ENCODE peak calls at places on chromosomes 4 and X, in four cellular contexts. P, B, D and Z are unnamed samples.

GRCh38 chr4:111494971-111495370 is 650.3 kb upstream of the FAM241A start:
- DNase-seq in P (no peak), B (no peak), D (no peak), Z (no peak)

GRCh38 chr4:78951862-78952472 is 12.7 kb upstream of the PAQR3 start:
- DNase-seq in P (no peak), B (no peak), D (no peak), Z (no peak)

GRCh38 chrX:108437789-108438623 is at the start of gene COL4A6:
- DNase-seq in P (no peak), B (peak; percentile 5), D (no peak), Z (no peak)

GRCh38 chr4:137768196-137768595 is 235.9 kb upstream of the PCDH18 start:
- DNase-seq in P (no peak), B (no peak), D (no peak), Z (no peak)

GRCh38 chr4:38896940-38897339 is 29.3 kb downstream of the FAM114A1 start:
- DNase-seq in P (no peak), B (no peak), D (no peak), Z (no peak)

GRCh38 chr4:23384741-23385140 is 505.1 kb downstream of the PPARGC1A start:
- DNase-seq in P (no peak), B (no peak), D (no peak), Z (peak; percentile 44)

GRCh38 chr4:162241857-162242256 is 78.1 kb upstream of the FSTL5 start:
- DNase-seq in P (no peak), B (no peak), D (no peak), Z (no peak)

GRCh38 chr4:113327513-113327912 is 278.1 kb downstream of the ANK2 start:
- DNase-seq in P (no peak), B (no peak), D (no peak), Z (no peak)

GRCh38 chr4:20422398-20422797 is 170.7 kb downstream of the SLIT2 start:
- DNase-seq in P (no peak), B (peak; percentile 8), D (peak; percentile 50), Z (peak; percentile 9)

GRCh38 chr4:76704133-76704881 is 193.6 kb downstream of the SOWAHB start:
- DNase-seq in P (no peak), B (no peak), D (peak; percentile 56), Z (peak; percentile 28)

GRCh38 chr4:139825523-139826014 is 159.9 kb downstream of the MGST2 start:
- DNase-seq in P (no peak), B (no peak), D (no peak), Z (no peak)

GRCh38 chrX:154411981-154412340 is 622 bp downstream of the TAFAZZIN start:
- DNase-seq in P (no peak), B (peak; percentile 62), D (peak; percentile 44), Z (peak; percentile 68)

GRCh38 chr4:140249351-140249750 is 95.4 kb upstream of the MAML3 start:
- DNase-seq in P (no peak), B (no peak), D (no peak), Z (no peak)

GRCh38 chrX:68196939-68197791 is 236.1 kb downstream of the OPHN1 start:
- DNase-seq in P (no peak), B (peak; percentile 19), D (peak; percentile 21), Z (peak; percentile 5)

GRCh38 chr4:151266542-151266941 is 10.4 kb upstream of the PRSS48 start:
- DNase-seq in P (no peak), B (no peak), D (no peak), Z (no peak)

GRCh38 chr4:11106190-11106589 is 322.5 kb downstream of the HS3ST1 start:
- DNase-seq in P (no peak), B (no peak), D (no peak), Z (no peak)

GRCh38 chr4:101621120-101621519 is 169.4 kb upstream of the BANK1 start:
- DNase-seq in P (no peak), B (no peak), D (no peak), Z (no peak)

GRCh38 chrX:18377802-18378201 is 23.3 kb upstream of the SCML2 start:
- DNase-seq in P (no peak), B (no peak), D (peak; percentile 28), Z (peak; percentile 4)

GRCh38 chr4:185115827-185116232 is 27.2 kb upstream of the SLC25A4 start:
- DNase-seq in P (no peak), B (peak; percentile 83), D (peak; percentile 86), Z (no peak)

GRCh38 chr4:168648929-168649328 is 152.1 kb downstream of the PALLD start:
- DNase-seq in P (no peak), B (no peak), D (no peak), Z (peak; percentile 57)

GRCh38 chr4:78529569-78530209 is 21.9 kb upstream of the ANXA3 start:
- DNase-seq in P (no peak), B (no peak), D (no peak), Z (no peak)

GRCh38 chrX:103063191-103063845 is 653 bp downstream of the BEX1 start:
- DNase-seq in P (no peak), B (no peak), D (peak; percentile 36), Z (peak; percentile 9)

GRCh38 chr4:74112399-74113090 is 13.6 kb upstream of the CXCL2 start:
- DNase-seq in P (no peak), B (no peak), D (no peak), Z (peak; percentile 45)

GRCh38 chrX:11010476-11010875 is 100.7 kb upstream of the HCCS start:
- DNase-seq in P (no peak), B (no peak), D (no peak), Z (peak; percentile 14)

GRCh38 chrX:371907-372306 is 14.8 kb downstream of the PPP2R3B start:
- DNase-seq in P (no peak), B (no peak), D (no peak), Z (no peak)

GRCh38 chrX:369563-370101 is 17.1 kb downstream of the PPP2R3B start:
- DNase-seq in P (no peak), B (no peak), D (no peak), Z (no peak)

GRCh38 chrX:370244-370962 is 16.3 kb downstream of the PPP2R3B start:
- DNase-seq in P (no peak), B (peak; percentile 29), D (no peak), Z (no peak)

GRCh38 chrX:372856-373640 is 13.7 kb downstream of the PPP2R3B start:
- DNase-seq in P (no peak), B (no peak), D (no peak), Z (no peak)

DNA sequence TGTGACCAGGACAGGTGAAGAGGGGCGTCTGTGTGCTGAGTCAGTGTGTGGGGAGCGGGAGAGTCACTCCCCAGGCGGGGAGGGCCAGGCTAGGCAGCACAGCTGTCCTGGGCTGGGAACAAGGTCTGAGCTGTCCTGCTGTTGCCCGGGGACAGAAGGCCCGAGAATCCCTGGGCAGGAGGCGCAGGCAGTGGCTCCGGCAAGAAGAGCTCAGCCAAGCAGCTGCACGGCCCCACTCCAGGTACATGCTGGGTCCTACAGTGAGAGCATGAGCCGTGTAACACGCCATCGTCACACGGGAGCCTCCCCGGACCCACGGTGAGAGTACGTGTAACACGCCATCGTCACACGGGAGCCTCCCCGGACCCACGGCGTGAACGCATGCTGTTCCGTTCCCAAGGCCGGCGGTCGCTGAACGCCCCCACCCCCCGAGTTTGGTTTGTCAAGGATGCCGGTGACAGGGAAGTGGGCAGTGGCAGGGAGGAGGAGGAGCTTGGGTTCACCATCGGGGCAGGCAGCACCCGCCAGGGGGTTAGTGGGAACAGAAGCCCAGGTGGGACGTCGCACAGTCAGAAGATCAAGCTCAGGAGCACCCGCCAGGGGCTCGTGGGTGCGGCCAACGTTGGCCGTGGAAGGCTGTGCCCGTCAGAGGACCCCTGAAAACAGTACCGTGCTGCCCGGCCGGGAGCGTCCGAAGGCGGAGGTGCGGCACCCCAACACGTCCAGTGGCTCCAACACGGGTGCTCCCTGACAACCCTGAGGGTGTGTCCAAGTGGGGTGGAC is 15.6 kb downstream of the PPP2R3B start:
- DNase-seq in P (no peak), B (no peak), D (no peak), Z (no peak)
- H3K4me3 ChIP-seq in P (no peak overlapping the region), B (peak overlapping the region; percentile 12), D (no peak overlapping the region), Z (no peak overlapping the region)

GRCh38 chr4:2024683-2025082 is 15.9 kb upstream of the NELFA start:
- DNase-seq in P (no peak), B (no peak), D (no peak), Z (no peak)
- H3K27me3 ChIP-seq in P (no peaks in the 10 kb centered on the region), B (no peaks in the 10 kb centered on the region), D (no peaks in the 10 kb centered on the region), Z (no peaks in the 10 kb centered on the region)

GRCh38 chrX:70755850-70756249 is 152.7 kb downstream of the TEX11 start:
- DNase-seq in P (no peak), B (no peak), D (no peak), Z (no peak)
- H3K36me3 ChIP-seq in P (no peaks in the 10 kb centered on the region), B (no peaks in the 10 kb centered on the region), D (no peaks in the 10 kb centered on the region), Z (no peaks in the 10 kb centered on the region)

DNA sequence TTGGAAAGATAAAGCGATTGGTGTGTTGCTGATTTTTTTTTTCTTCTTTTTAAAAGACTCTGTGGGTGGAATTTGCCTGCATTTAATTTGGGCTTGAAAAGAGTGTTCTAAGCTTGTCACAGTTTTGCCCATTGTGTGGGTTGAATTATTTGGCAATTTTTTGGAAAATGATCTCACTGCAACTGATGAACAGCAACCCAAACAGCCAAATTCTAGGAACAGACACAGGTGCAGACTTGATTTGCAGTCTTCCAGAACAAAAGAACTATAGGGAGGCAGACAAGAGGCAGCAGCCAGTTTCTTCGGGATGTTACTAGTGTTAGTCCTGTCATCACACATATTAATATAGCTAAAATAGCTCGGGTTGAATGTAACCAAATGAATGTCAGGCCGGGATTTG is 40.5 kb downstream of the CASP6 start:
- DNase-seq in P (no peak), B (no peak), D (no peak), Z (no peak)
- H3K4me3 ChIP-seq in P (no peak overlapping the region), B (no peak overlapping the region), D (no peak overlapping the region), Z (no peak overlapping the region)